ENCODE peak calls at places on chromosomes 2 and 18, in seven cellular contexts. G is activated CD4-positive, alpha-beta memory T cell treated with anti-CD3 and anti-CD28 coated beads for 36 hours; A is mammary epithelial cell; Y is tibial artery; Q is H54; E is AG10803; N is AG08396. Z is an unnamed sample.

GRCh38 chr2:127101756-127102463 is 5.0 kb downstream of the BIN1 start:
- DNase-seq in G (no peak), A (no peak), Y (no peak), Q (no peak), E (no peak), N (no peak), Z (peak; percentile 55)

GRCh38 chr2:184599875-184600227 is 1.5 kb downstream of the ZNF804A start:
- DNase-seq in G (no peak), A (no peak), Y (no peak), Q (peak; percentile 12), E (no peak), N (peak; percentile 21), Z (peak; percentile 56)

GRCh38 chr2:144357623-144358400 is 162.1 kb downstream of the ZEB2 start:
- DNase-seq in G (peak; percentile 61), A (peak; percentile 92), Y (no peak), Q (peak; percentile 40), E (peak; percentile 99), N (peak; percentile 77), Z (peak; percentile 82)

GRCh38 chr2:241817126-241817820 is 8.3 kb downstream of the NEU4 start:
- DNase-seq in G (peak; percentile 17), A (no peak), Y (peak; percentile 63), Q (no peak), E (no peak), N (no peak), Z (peak; percentile 79)

GRCh38 chr2:222336442-222336841 is 37.6 kb upstream of the PAX3 start:
- DNase-seq in G (no peak), A (no peak), Y (no peak), Q (no peak), E (no peak), N (no peak), Z (no peak)

GRCh38 chr2:14756981-14757657 is 124.6 kb downstream of the LRATD1 start:
- DNase-seq in G (no peak), A (peak; percentile 96), Y (no peak), Q (peak; percentile 33), E (peak; percentile 97), N (peak; percentile 75), Z (peak; percentile 89)

GRCh38 chr2:228657807-228658402 is 476.4 kb upstream of the SPHKAP start:
- DNase-seq in G (no peak), A (peak; percentile 23), Y (no peak), Q (no peak), E (peak; percentile 49), N (peak; percentile 14), Z (no peak)

GRCh38 chr2:98912221-98912851 is 23.7 kb downstream of the CRACDL start:
- DNase-seq in G (no peak), A (peak; percentile 86), Y (peak; percentile 62), Q (peak; percentile 80), E (peak; percentile 81), N (peak; percentile 76), Z (peak; percentile 96)

GRCh38 chr18:5066380-5066977 is 130.6 kb downstream of the AKAIN1 start:
- DNase-seq in G (peak; percentile 27), A (no peak), Y (no peak), Q (no peak), E (no peak), N (no peak), Z (no peak)